ENCODE peak calls at places on chromosomes 13 and 19, in ten cellular contexts. H is fibroblast of lung, Q is AG10803, R is bronchial epithelial cell, B is breast epithelium, X is BE2C, M is NB4, T is AG04450, G is retinal pigment epithelial cell, V is PC-3. P is an unnamed sample.

GRCh38 chr19:55697069-55697440 is 22.0 kb downstream of the EPN1 start:
- DNase-seq in X (no peak), R (no peak), T (no peak), Q (no peak), H (no peak), G (no peak), V (no peak), M (no peak), B (no peak), P (no peak)

GRCh38 chr19:33255781-33256180 is 30.1 kb upstream of the SLC7A10 start:
- DNase-seq in V (no peak), B (no peak), G (no peak), H (no peak), R (no peak), X (no peak), T (no peak), M (no peak), Q (no peak), P (no peak)

GRCh38 chr13:40146586-40147240 is 491.3 kb downstream of the COG6 start:
- DNase-seq in T (no peak), X (no peak), G (no peak), V (no peak), M (no peak), H (no peak), B (no peak), Q (no peak), R (peak; percentile 31), P (no peak)

GRCh38 chr13:52695856-52696255 is 43.2 kb downstream of the SUGT1 start:
- DNase-seq in V (peak; percentile 19), H (peak; percentile 65), Q (peak; percentile 72), M (peak; percentile 56), R (peak; percentile 83), X (no peak), T (peak; percentile 4), B (no peak), G (no peak), P (no peak)

GRCh38 chr19:17541184-17541759 is 14.2 kb upstream of the COLGALT1 start:
- DNase-seq in X (no peak), B (no peak), T (no peak), H (no peak), Q (no peak), M (no peak), R (no peak), V (no peak), G (no peak), P (no peak)

GRCh38 chr19:14023404-14024235 is 4.3 kb upstream of the RLN3 start:
- DNase-seq in R (no peak), T (no peak), G (no peak), B (no peak), M (peak; percentile 87), H (no peak), X (peak; percentile 68), V (peak; percentile 72), Q (peak; percentile 46), P (no peak)

GRCh38 chr19:55173717-55174409 is 6.2 kb downstream of the SYT5 start:
- DNase-seq in Q (peak; percentile 73), B (no peak), T (no peak), V (peak; percentile 85), G (no peak), X (peak; percentile 88), H (peak; percentile 75), R (peak; percentile 35), M (no peak), P (no peak)

GRCh38 chr13:72643339-72643989 is 84.0 kb downstream of the MZT1 start:
- DNase-seq in H (peak; percentile 64), X (peak; percentile 73), Q (peak; percentile 25), G (no peak), M (peak; percentile 59), B (no peak), T (peak; percentile 2), R (peak; percentile 61), V (peak; percentile 61), P (no peak)

GRCh38 chr13:94192576-94192975 is 286.9 kb downstream of the DCT start:
- DNase-seq in H (peak; percentile 49), Q (no peak), G (no peak), M (peak; percentile 50), B (no peak), X (peak; percentile 52), V (peak; percentile 53), T (no peak), R (peak; percentile 3), P (no peak)

GRCh38 chr19:20318616-20319015 is 151.6 kb downstream of the ZNF486 start:
- DNase-seq in M (no peak), X (no peak), G (no peak), B (no peak), H (no peak), R (no peak), Q (no peak), V (no peak), T (no peak), P (no peak)

GRCh38 chr13:106617561-106617960 is 49.6 kb upstream of the ARGLU1 start:
- DNase-seq in X (no peak), G (no peak), R (peak; percentile 84), H (no peak), V (peak; percentile 9), B (no peak), Q (peak; percentile 12), M (no peak), T (no peak), P (peak; percentile 42)

GRCh38 chr13:100525453-100526298 is 62.9 kb downstream of the GGACT start:
- DNase-seq in Q (no peak), M (no peak), G (no peak), R (no peak), B (no peak), H (no peak), T (no peak), X (no peak), V (no peak), P (no peak)

GRCh38 chr13:77774181-77774580 is 76.7 kb downstream of the SLAIN1 start:
- DNase-seq in X (no peak), G (no peak), V (no peak), T (no peak), H (no peak), R (no peak), B (no peak), M (no peak), Q (no peak), P (no peak)

GRCh38 chr13:24627864-24628418 is 52.3 kb upstream of the ATP12A start:
- DNase-seq in Q (no peak), X (no peak), R (no peak), B (no peak), H (no peak), M (peak; percentile 69), G (no peak), T (no peak), V (no peak), P (no peak)

GRCh38 chr19:8592231-8593009 is 15.2 kb upstream of the MYO1F start:
- DNase-seq in G (no peak), T (peak; percentile 90), V (peak; percentile 33), Q (peak; percentile 88), B (peak; percentile 97), X (peak; percentile 91), H (peak; percentile 92), R (no peak), M (peak; percentile 67), P (no peak)

GRCh38 chr13:45464141-45464686 is 525 bp upstream of the COG3 start:
- DNase-seq in B (peak; percentile 21), V (no peak), X (no peak), Q (no peak), R (no peak), M (no peak), G (no peak), T (no peak), H (no peak), P (no peak)
- TF ChIP-seq CTCF in B (peak; percentile 63), V (no peak), X (peak; percentile 52), Q (no peak), R (no peak), M (no peak), G (peak; percentile 44), T (no peak), H (no peak), P (no peak)

GRCh38 chr19:9668544-9668943 is 6.4 kb downstream of the ZNF562 start:
- DNase-seq in H (no peak), B (no peak), G (no peak), Q (no peak), M (no peak), T (no peak), V (no peak), R (no peak), X (no peak), P (no peak)

GRCh38 chr19:9671654-9672053 is 3.2 kb downstream of the ZNF562 start:
- DNase-seq in X (no peak), G (no peak), H (no peak), B (no peak), M (peak; percentile 70), Q (no peak), T (no peak), R (no peak), V (no peak), P (no peak)

GRCh38 chr19:9672893-9673292 is 2.0 kb downstream of the ZNF562 start:
- DNase-seq in V (no peak), T (no peak), H (no peak), G (no peak), X (no peak), M (no peak), R (no peak), B (no peak), Q (no peak), P (no peak)

DNA sequence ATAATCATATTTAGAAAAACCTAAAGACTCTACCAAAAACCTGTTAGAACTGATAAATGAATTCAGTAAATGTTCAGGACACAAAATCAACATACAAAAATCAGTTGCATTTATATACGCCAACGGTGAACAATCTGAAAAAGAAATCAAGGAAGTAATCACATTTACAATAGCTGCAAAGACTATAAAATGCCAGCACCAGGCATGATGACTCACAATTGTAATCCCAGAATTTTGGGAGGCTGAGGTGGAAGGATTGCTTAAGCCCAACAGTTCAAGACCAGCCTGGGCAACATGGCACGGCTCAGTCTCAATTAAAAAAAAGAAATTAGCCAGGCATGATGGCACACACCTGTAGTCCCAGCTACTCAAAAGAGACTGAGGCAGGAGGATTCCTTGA is 7.0 kb downstream of the ZNF562 start:
- DNase-seq in V (no peak), G (no peak), B (no peak), M (no peak), X (no peak), H (no peak), R (no peak), T (no peak), Q (no peak), P (no peak)
- H3K4me3 ChIP-seq in V (no peak overlapping the region), G (no peak overlapping the region), B (no peak overlapping the region), M (no peak overlapping the region), X (no peak overlapping the region), H (no peak overlapping the region), R (no peak overlapping the region), T (no peak overlapping the region), Q (no peak overlapping the region), P (no peak overlapping the region)

GRCh38 chr13:113121183-113121927 is 1.2 kb upstream of the F10 start:
- DNase-seq in R (no peak), Q (no peak), B (no peak), H (no peak), G (no peak), X (no peak), M (no peak), T (no peak), V (no peak), P (no peak)
- TF ChIP-seq CTCF in R (no peak), Q (no peak), B (no peak), H (no peak), G (no peak), X (no peak), M (no peak), T (no peak), V (no peak), P (no peak)

DNA sequence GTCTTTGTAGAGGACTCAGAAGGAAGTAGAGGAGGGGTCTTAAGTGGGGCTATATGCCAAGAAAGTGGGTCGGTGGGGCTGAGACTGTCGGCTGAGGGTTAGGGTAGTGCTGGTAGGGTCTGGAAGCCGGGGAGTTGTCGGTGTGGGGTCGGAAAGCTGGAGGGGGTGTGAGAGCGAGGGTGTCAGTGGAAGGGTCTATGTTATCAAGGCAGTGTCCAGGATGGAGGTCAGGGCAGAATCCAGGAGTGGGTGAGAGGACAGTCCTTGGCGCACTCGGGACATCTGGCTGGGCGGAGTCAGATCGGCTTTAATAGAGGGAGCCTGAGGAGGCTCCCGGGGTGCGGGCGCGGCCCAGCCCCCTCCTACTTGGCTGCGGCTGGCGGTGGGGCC is 1.7 kb downstream of the HSPB6 start:
- DNase-seq in V (no peak), M (no peak), R (no peak), X (no peak), Q (no peak), B (no peak), G (no peak), T (no peak), H (no peak), P (no peak)
- H3K4me3 ChIP-seq in V (no peak overlapping the region), M (no peak overlapping the region), R (no peak overlapping the region), X (no peak overlapping the region), Q (peak overlapping the region; percentile 65), B (peak overlapping the region; percentile 79), G (no peak overlapping the region), T (peak overlapping the region; percentile 66), H (peak overlapping the region; percentile 26), P (no peak overlapping the region)

P was measured in epithelial cell of proximal tubule.